ENCODE peak calls at places on chromosomes 7 and 10, in four cellular contexts. K, P, A and O are unnamed samples.

GRCh38 chr10:98339790-98340189 is 71.8 kb upstream of the LOXL4 start:
- DNase-seq in K (no peak), A (no peak), P (no peak), O (no peak)

GRCh38 chr7:76108540-76109233 is 60.8 kb downstream of the MDH2 start:
- DNase-seq in A (peak; percentile 77), K (no peak), P (no peak), O (peak; percentile 52)

GRCh38 chr10:34808789-34809745 is 6.0 kb downstream of the PARD3 start:
- DNase-seq in K (no peak), A (no peak), P (no peak), O (no peak)

GRCh38 chr10:110226555-110226925 is 19.1 kb downstream of the MXI1 start:
- DNase-seq in A (peak; percentile 92), P (peak; percentile 91), K (peak; percentile 86), O (peak; percentile 92)

GRCh38 chr10:43090664-43091063 is 13.8 kb downstream of the RET start:
- DNase-seq in P (no peak), K (no peak), A (no peak), O (no peak)

GRCh38 chr10:104315486-104315921 is 22.8 kb downstream of the ITPRIP start:
- DNase-seq in K (no peak), P (no peak), A (no peak), O (no peak)

GRCh38 chr10:111650088-111650487 is 533.5 kb downstream of the GPAM start:
- DNase-seq in A (no peak), P (peak; percentile 4), K (no peak), O (no peak)

GRCh38 chr10:103154464-103155299 is 38.4 kb downstream of the NT5C2 start:
- DNase-seq in P (no peak), A (no peak), K (no peak), O (no peak)

GRCh38 chr10:30433779-30434272 is at the start of gene MAP3K8:
- DNase-seq in P (peak; percentile 91), K (peak; percentile 78), A (peak; percentile 90), O (peak; percentile 93)

GRCh38 chr10:87661861-87662785 is 2.4 kb downstream of the PAPSS2 start:
- DNase-seq in P (no peak), A (no peak), K (no peak), O (no peak)

GRCh38 chr10:34180749-34181148 is 634.3 kb downstream of the PARD3 start:
- DNase-seq in K (no peak), A (no peak), P (no peak), O (no peak)

GRCh38 chr7:138916731-138917130 is 64.5 kb downstream of the KIAA1549 start:
- DNase-seq in K (no peak), P (no peak), A (no peak), O (no peak)

GRCh38 chr7:98341106-98341505 is 59.6 kb downstream of the BRI3 start:
- DNase-seq in P (no peak), K (no peak), A (no peak), O (no peak)

GRCh38 chr10:90871279-90871760 is 454 bp upstream of the RPP30 start:
- DNase-seq in A (no peak), P (peak; percentile 70), K (peak; percentile 60), O (no peak)

GRCh38 chr7:26854932-26855331 is 9.5 kb downstream of the SKAP2 start:
- DNase-seq in P (no peak), A (no peak), K (no peak), O (no peak)

GRCh38 chr10:100806356-100806645 is 60.9 kb downstream of the PAX2 start:
- DNase-seq in K (no peak), P (no peak), A (no peak), O (no peak)

GRCh38 chr7:101195884-101196283 is 5.0 kb downstream of the MOGAT3 start:
- DNase-seq in K (no peak), A (no peak), P (no peak), O (no peak)

GRCh38 chr10:109886788-109887155 is 36.5 kb downstream of the XPNPEP1 start:
- DNase-seq in P (peak; percentile 18), A (no peak), K (no peak), O (no peak)

GRCh38 chr7:36047254-36047653 is 105.8 kb upstream of the EEPD1 start:
- DNase-seq in P (no peak), K (no peak), A (no peak), O (no peak)

GRCh38 chr10:29555091-29555745 is 79.6 kb downstream of the SVIL start:
- DNase-seq in A (no peak), K (no peak), P (peak; percentile 40), O (no peak)

GRCh38 chr10:95374597-95375209 is 83.9 kb upstream of the PDLIM1 start:
- DNase-seq in A (peak; percentile 81), P (peak; percentile 75), K (peak; percentile 81), O (peak; percentile 77)

GRCh38 chr7:99930376-99930775 is 956 bp upstream of the GJC3 start:
- DNase-seq in K (no peak), A (no peak), P (no peak), O (no peak)

GRCh38 chr10:132469197-132469942 is 68.2 kb upstream of the INPP5A start:
- DNase-seq in P (no peak), K (no peak), A (no peak), O (no peak)

GRCh38 chr7:142745091-142745635 is 4.1 kb upstream of the PRSS1 start:
- DNase-seq in A (no peak), K (no peak), P (no peak), O (no peak)

GRCh38 chr10:116664631-116665030 is 43.9 kb downstream of the PNLIPRP2 start:
- DNase-seq in K (no peak), A (no peak), P (no peak), O (peak; percentile 64)

GRCh38 chr10:113626809-113627370 is 37.0 kb downstream of the NRAP start:
- DNase-seq in A (no peak), K (no peak), P (no peak), O (no peak)

GRCh38 chr7:29889288-29889687 is 83.0 kb downstream of the WIPF3 start:
- DNase-seq in K (no peak), P (no peak), A (no peak), O (no peak)

GRCh38 chr10:120948889-120949382 is 97.8 kb downstream of the WDR11 start:
- DNase-seq in A (peak; percentile 71), K (peak; percentile 91), P (peak; percentile 68), O (peak; percentile 71)

GRCh38 chr7:51639661-51640340 is 323.2 kb upstream of the COBL start:
- DNase-seq in K (no peak), A (no peak), P (no peak), O (no peak)

GRCh38 chr7:112254709-112255387 is 48.4 kb downstream of the ZNF277 start:
- DNase-seq in A (no peak), P (no peak), K (no peak), O (no peak)

GRCh38 chr10:15227611-15228372 is 59.3 kb upstream of the NMT2 start:
- DNase-seq in K (no peak), A (no peak), P (no peak), O (no peak)

GRCh38 chr7:64997927-64998391 is 7.1 kb upstream of the ZNF117 start:
- DNase-seq in K (no peak), P (no peak), A (peak; percentile 75), O (no peak)

DNA sequence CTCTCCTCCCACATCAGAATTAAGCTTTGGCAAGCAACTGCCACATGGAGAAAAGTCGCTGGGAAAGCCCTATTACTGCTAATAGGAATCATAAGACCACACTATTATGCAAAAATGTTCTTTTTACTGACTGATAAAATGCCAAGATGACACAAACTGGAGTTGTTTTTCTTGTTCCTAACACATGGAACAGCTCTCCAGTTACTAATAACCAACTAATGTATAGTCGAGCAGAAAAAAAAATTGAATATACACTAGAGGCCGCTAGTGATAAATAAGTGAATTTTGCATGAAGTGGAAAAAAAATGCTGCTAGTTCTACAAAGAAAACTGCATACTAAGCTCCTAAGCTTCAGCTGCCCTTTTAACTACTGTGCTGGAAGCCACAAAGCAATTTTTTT is 165.6 kb downstream of the TPK1 start:
- DNase-seq in A (no peak), P (no peak), K (no peak), O (no peak)
- TF ChIP-seq CTCF in A (no peak), P (peak; percentile 32), K (no peak), O (no peak)

GRCh38 chr10:79491171-79491835 is 21.0 kb upstream of the EIF5AL1 start:
- DNase-seq in P (no peak), A (no peak), K (no peak), O (no peak)
- TF ChIP-seq CTCF in P (no peak), A (no peak), K (no peak), O (no peak)

DNA sequence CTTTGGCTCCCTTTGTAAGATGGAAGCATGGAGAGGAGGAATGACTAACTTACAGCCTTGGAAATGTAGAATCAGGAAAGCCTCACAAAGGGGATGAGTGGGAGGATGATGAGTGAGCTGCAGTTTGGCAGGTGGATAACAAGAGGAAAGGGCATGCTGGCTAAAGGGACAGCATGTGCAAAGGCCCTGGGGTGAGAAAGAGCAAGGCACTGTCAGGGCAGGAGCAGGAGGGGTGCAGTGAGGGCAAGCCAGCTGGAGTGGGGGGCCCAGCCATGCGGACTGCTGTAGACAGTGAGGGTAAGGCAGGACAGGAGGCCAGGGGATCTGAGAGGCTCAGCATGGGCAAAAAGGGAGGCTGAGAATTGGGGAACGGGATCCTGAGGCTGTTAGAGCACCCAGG is 20.5 kb downstream of the TLL2 start:
- DNase-seq in K (no peak), P (no peak), A (no peak), O (no peak)
- TF ChIP-seq CTCF in K (no peak), P (no peak), A (no peak), O (no peak)

GRCh38 chr10:14196113-14196512 is 134.6 kb downstream of the FRMD4A start:
- DNase-seq in K (no peak), P (no peak), A (no peak), O (no peak)

GRCh38 chr10:14205246-14205645 is 125.5 kb downstream of the FRMD4A start:
- DNase-seq in K (no peak), P (no peak), A (no peak), O (no peak)

GRCh38 chr10:14195455-14195854 is 135.3 kb downstream of the FRMD4A start:
- DNase-seq in K (no peak), A (no peak), P (no peak), O (no peak)

DNA sequence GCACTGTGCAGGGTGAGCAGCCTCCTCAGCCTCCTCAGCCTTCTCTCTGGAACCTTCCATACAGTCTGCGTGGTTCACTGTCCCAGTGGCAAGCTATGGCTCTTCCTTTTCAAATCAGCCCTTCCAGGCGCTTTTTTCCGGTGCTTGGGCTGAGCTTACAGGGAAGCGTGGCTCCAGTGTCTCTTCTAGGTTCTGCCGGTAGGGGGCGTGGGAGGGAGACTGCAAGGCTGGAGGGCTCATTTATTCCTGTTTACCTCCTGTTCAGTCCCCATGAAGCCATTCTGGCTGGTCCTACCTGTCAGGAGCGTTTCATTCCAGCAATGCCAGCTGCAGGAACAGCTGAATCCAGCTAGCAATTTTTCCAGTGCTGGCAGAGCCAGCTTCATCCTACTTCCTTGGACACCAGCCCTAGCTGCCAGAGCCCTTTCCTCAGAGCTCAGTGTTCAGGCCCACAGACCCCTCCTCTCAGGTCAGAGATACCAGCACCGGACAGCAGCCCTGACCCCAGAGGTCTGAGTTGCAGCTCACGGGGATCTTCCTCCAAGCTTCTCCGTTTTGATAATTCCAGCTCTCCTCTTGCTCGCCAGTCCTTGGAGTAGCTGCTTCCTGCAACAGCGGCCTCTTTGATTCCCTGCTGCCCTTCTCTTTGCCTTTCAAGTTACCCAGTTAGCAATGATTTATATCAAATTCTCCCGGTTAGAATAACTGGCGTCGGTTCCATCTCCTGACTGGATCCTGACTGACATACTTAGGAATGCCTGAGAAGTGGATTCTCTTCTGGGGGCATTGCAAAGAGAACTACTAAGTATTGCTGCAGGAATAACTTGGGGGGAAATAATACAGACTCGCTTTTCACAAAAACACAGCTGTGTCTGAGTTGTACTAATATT is 129.8 kb downstream of the FRMD4A start:
- DNase-seq in P (peak; percentile 39), K (peak; percentile 44), A (no peak), O (peak; percentile 17)
- TF ChIP-seq CTCF in P (peak; percentile 7), K (peak; percentile 61), A (no peak), O (no peak)